ENCODE peak calls at places on chromosomes 16 and 17, in seven cellular contexts. V is sciatic nerve; P is SW480; A is fibroblast of gingiva; Q is stimulated activated CD4-positive, alpha-beta T cell treated with anti-CD3 and anti-CD28 coated beads, Interleukin-1b, Interleukin-23, amount 100 ng/mL, for 24 hours; L is activated naive CD4-positive, alpha-beta T cell treated with anti-CD3 and anti-CD28 coated beads for 36 hours; R is KBM-7. F is an unnamed sample.
A peak's percentile ranks its signal among the peaks of the same experiment; 100 is the strongest.

GRCh38 chr16:22787456-22788189 is 26.3 kb upstream of the HS3ST2 start:
- DNase-seq in L (no peak), P (peak; percentile 84), R (peak; percentile 81), A (peak; percentile 65), Q (no peak), V (no peak), F (no peak)

GRCh38 chr16:68228652-68229051 is 7.3 kb downstream of the ESRP2 start:
- DNase-seq in L (no peak), A (no peak), V (no peak), Q (no peak), R (no peak), P (no peak), F (no peak)

GRCh38 chr16:85390511-85391174 is 222.5 kb upstream of the GSE1 start:
- DNase-seq in Q (no peak), P (peak; percentile 86), V (peak; percentile 88), L (no peak), A (peak; percentile 92), R (peak; percentile 52), F (no peak)

GRCh38 chr16:1460602-1461138 is 14.2 kb downstream of the CLCN7 start:
- DNase-seq in Q (no peak), L (no peak), R (no peak), P (no peak), V (no peak), A (no peak), F (no peak)

GRCh38 chr17:80926601-80927250 is 64.9 kb upstream of the CHMP6 start:
- DNase-seq in L (no peak), P (no peak), R (no peak), A (no peak), Q (no peak), V (peak; percentile 37), F (peak; percentile 23)

GRCh38 chr16:28935924-28936783 is 4.4 kb downstream of the CD19 start:
- DNase-seq in R (peak; percentile 99), V (peak; percentile 92), P (peak; percentile 65), A (peak; percentile 58), L (peak; percentile 85), Q (peak; percentile 82), F (peak; percentile 96)

GRCh38 chr17:81831957-81832607 is 1.0 kb downstream of the MCRIP1 start:
- DNase-seq in V (no peak), P (peak; percentile 32), R (peak; percentile 34), A (peak; percentile 48), Q (peak; percentile 43), L (peak; percentile 66), F (no peak)

GRCh38 chr17:81962499-81963441 is 1.8 kb upstream of the NOTUM start:
- DNase-seq in P (peak; percentile 71), R (no peak), Q (no peak), A (no peak), V (no peak), L (no peak), F (no peak)

GRCh38 chr17:80452173-80452915 is 24.1 kb downstream of the NPTX1 start:
- DNase-seq in A (peak; percentile 33), Q (no peak), R (no peak), L (no peak), P (no peak), V (no peak), F (no peak)

GRCh38 chr17:62735027-62735651 is 73.0 kb downstream of the MARCHF10 start:
- DNase-seq in Q (no peak), V (no peak), P (peak; percentile 29), R (no peak), L (no peak), A (no peak), F (no peak)

GRCh38 chr16:80984124-80984892 is 22.4 kb downstream of the CMC2 start:
- DNase-seq in A (no peak), V (no peak), L (no peak), R (no peak), Q (no peak), P (no peak), F (no peak)

GRCh38 chr17:7019839-7020519 is 2.9 kb upstream of the BCL6B start:
- DNase-seq in L (no peak), V (peak; percentile 80), Q (no peak), P (no peak), R (no peak), A (peak; percentile 42), F (peak; percentile 72)

GRCh38 chr16:1979271-1980025 is 1.8 kb downstream of the NOXO1 start:
- DNase-seq in Q (no peak), L (no peak), R (no peak), A (no peak), V (no peak), P (peak; percentile 86), F (peak; percentile 88)

GRCh38 chr16:53945996-53946395 is 242.0 kb downstream of the FTO start:
- DNase-seq in P (peak; percentile 26), A (peak; percentile 50), L (no peak), Q (no peak), V (no peak), R (peak; percentile 87), F (peak; percentile 32)

GRCh38 chr17:27489045-27489715 is 32.9 kb downstream of the KSR1 start:
- DNase-seq in R (peak; percentile 67), L (no peak), Q (no peak), A (peak; percentile 71), V (peak; percentile 84), P (peak; percentile 18), F (peak; percentile 43)

GRCh38 chr16:1443980-1444729 is at the start of gene CCDC154:
- DNase-seq in A (no peak), V (no peak), L (no peak), P (no peak), R (no peak), Q (no peak), F (no peak)

GRCh38 chr17:57368637-57369336 is 112.5 kb downstream of the MSI2 start:
- DNase-seq in R (no peak), L (no peak), Q (no peak), A (no peak), V (no peak), P (no peak), F (no peak)